ENCODE peak calls at places on chromosome 7, in four cellular contexts. N is GM12878, I is K562, P is HepG2. K is an unnamed sample.

GRCh38 chr7:36796850-36797618 is 72.7 kb upstream of the AOAH start:
- DNase-seq in N (no peak), I (no peak), P (peak; percentile 28), K (no peak)

GRCh38 chr7:73663033-73663432 is 4.6 kb upstream of the VPS37D start:
- DNase-seq in N (no peak), I (no peak), P (no peak), K (no peak)

GRCh38 chr7:722847-723246 is 3.7 kb upstream of the DNAAF5 start:
- DNase-seq in P (no peak), N (no peak), I (no peak), K (no peak)

GRCh38 chr7:156473476-156474240 is 166.9 kb upstream of the RNF32 start:
- DNase-seq in N (no peak), P (peak; percentile 25), I (peak; percentile 67), K (peak; percentile 53)

GRCh38 chr7:5767066-5767465 is 14.4 kb downstream of the RNF216 start:
- DNase-seq in P (no peak), N (no peak), I (no peak), K (no peak)

GRCh38 chr7:8387551-8388256 is 45.7 kb upstream of the NXPH1 start:
- DNase-seq in N (no peak), I (peak; percentile 40), P (no peak), K (no peak)

GRCh38 chr7:2734761-2735571 is 47.0 kb downstream of the AMZ1 start:
- DNase-seq in I (peak; percentile 49), P (no peak), N (no peak), K (peak; percentile 16)

GRCh38 chr7:98456851-98457250 is 56.0 kb upstream of the BAIAP2L1 start:
- DNase-seq in P (no peak), N (no peak), I (no peak), K (no peak)

GRCh38 chr7:159280008-159280407 is 135.3 kb upstream of the VIPR2 start:
- DNase-seq in I (no peak), P (no peak), N (no peak), K (no peak)

GRCh38 chr7:43698461-43699255 is 30.7 kb downstream of the COA1 start:
- DNase-seq in N (no peak), P (no peak), I (no peak), K (no peak)

GRCh38 chr7:1810961-1811849 is 141.1 kb downstream of the ELFN1 start:
- DNase-seq in I (no peak), N (no peak), P (no peak), K (no peak)

GRCh38 chr7:151342811-151343210 is 1.2 kb downstream of the NUB1 start:
- DNase-seq in P (no peak), N (no peak), I (no peak), K (no peak)

GRCh38 chr7:101933685-101934084 is 116.3 kb downstream of the CUX1 start:
- DNase-seq in N (peak; percentile 69), P (no peak), I (no peak), K (no peak)

GRCh38 chr7:22350466-22351328 is 6.3 kb downstream of the RAPGEF5 start:
- DNase-seq in I (peak; percentile 89), N (peak; percentile 46), P (peak; percentile 90), K (no peak)

GRCh38 chr7:151592868-151593486 is 73.3 kb upstream of the RHEB start:
- DNase-seq in I (no peak), P (no peak), N (no peak), K (no peak)

GRCh38 chr7:90816511-90817142 is 220.5 kb downstream of the CDK14 start:
- DNase-seq in I (no peak), N (peak; percentile 85), P (peak; percentile 2), K (no peak)

GRCh38 chr7:141685285-141686035 is 16.5 kb downstream of the DENND11 start:
- DNase-seq in I (no peak), N (no peak), P (no peak), K (no peak)

GRCh38 chr7:41207141-41207540 is 495.7 kb downstream of the INHBA start:
- DNase-seq in N (no peak), I (no peak), P (no peak), K (peak; percentile 45)

GRCh38 chr7:25820432-25821040 is 331.5 kb upstream of the NFE2L3 start:
- DNase-seq in N (no peak), I (peak; percentile 53), P (no peak), K (peak; percentile 40)

GRCh38 chr7:78198756-78199155 is 400.2 kb downstream of the PHTF2 start:
- DNase-seq in P (no peak), N (no peak), I (no peak), K (no peak)

GRCh38 chr7:107857541-107857912 is 33.5 kb upstream of the DLD start:
- DNase-seq in P (peak; percentile 53), N (no peak), I (no peak), K (no peak)

GRCh38 chr7:141478845-141479244 is 72.4 kb upstream of the AGK start:
- DNase-seq in I (no peak), P (no peak), N (no peak), K (no peak)

GRCh38 chr7:134720091-134720935 is 59.1 kb upstream of the CALD1 start:
- DNase-seq in P (no peak), I (no peak), N (no peak), K (no peak)

GRCh38 chr7:138285129-138285528 is 174.9 kb upstream of the TRIM24 start:
- DNase-seq in N (no peak), P (peak; percentile 40), I (no peak), K (no peak)

GRCh38 chr7:101622609-101623178 is 6.4 kb downstream of the MYL10 start:
- DNase-seq in P (no peak), N (no peak), I (no peak), K (no peak)

GRCh38 chr7:67758551-67758950 is 761.9 kb downstream of the TYW1 start:
- DNase-seq in I (no peak), N (no peak), P (no peak), K (no peak)

GRCh38 chr7:20577362-20578069 is 38.0 kb upstream of the ABCB5 start:
- DNase-seq in I (no peak), N (no peak), P (no peak), K (no peak)

GRCh38 chr7:39527296-39527695 is 38.9 kb upstream of the YAE1 start:
- DNase-seq in P (no peak), I (no peak), N (no peak), K (no peak)

GRCh38 chr7:12594122-12594897 is 23.8 kb downstream of the SCIN start:
- DNase-seq in P (no peak), N (no peak), I (no peak), K (no peak)

GRCh38 chr7:12866237-12866636 is 178.8 kb downstream of the ARL4A start:
- DNase-seq in I (peak; percentile 15), N (no peak), P (no peak), K (no peak)

GRCh38 chr7:111262293-111263116 is 171.6 kb downstream of the LRRN3 start:
- DNase-seq in N (no peak), I (no peak), P (peak; percentile 39), K (no peak)
- TF ChIP-seq TCF7 in N (no peak), I (no peak), P (no peak), K (no peak)

DNA sequence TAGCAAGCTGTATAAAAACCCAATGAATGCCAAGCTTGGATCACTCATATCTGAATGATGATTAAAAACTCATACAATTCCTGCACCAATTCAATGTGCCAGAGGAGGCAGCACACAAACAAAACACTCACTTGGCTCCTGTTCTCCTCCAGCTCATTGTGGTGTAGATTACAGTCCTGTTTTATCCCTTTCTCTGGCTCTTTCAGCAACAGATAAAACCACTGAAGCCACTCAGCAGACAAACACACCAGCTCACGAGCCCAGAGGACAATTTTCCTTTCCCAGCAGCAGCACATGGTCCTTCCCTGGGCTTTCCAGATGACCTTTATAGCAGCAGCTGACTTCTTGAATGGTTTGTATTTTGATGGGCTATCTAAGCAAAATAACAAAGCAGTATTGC is 107.3 kb upstream of the STARD3NL start:
- DNase-seq in I (peak; percentile 35), N (no peak), P (no peak), K (peak; percentile 25)
- TF ChIP-seq TCF7 in I (no peak), N (no peak), P (no peak), K (no peak)

DNA sequence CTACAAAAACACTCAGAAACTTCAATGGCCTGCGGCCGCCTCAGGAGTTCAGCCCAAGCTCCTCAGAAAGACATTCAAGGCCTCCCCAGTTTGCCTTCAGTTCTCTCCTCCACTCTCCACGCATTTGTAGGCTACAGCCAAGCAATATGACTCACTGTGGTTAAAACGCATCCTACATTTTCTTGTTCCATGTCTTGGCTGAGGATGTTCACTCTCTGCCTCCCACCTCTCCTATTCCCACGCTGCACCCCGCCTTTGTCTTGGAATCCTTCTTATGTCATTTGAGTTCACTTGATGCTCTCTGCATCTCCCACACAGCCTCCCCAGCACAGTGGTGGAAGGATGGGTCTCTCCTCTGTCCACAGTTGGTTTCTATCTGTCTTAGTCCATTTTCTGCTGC is 184.8 kb downstream of the NPSR1 start:
- DNase-seq in N (no peak), P (no peak), I (no peak), K (no peak)
- TF ChIP-seq TCF7 in N (no peak), P (no peak), I (no peak), K (no peak)

GRCh38 chr7:127253289-127254162 is 785 bp upstream of the GRM8 start:
- DNase-seq in P (peak; percentile 8), N (no peak), I (peak; percentile 85), K (peak; percentile 81)

GRCh38 chr7:127252380-127252718 is 392 bp downstream of the GRM8 start:
- DNase-seq in P (no peak), N (no peak), I (no peak), K (peak; percentile 17)

GRCh38 chr7:127256326-127256725 is 3.6 kb upstream of the GRM8 start:
- DNase-seq in I (no peak), P (no peak), N (no peak), K (no peak)

GRCh38 chr7:127252736-127253288 is at the start of gene GRM8:
- DNase-seq in P (peak; percentile 9), I (peak; percentile 66), N (no peak), K (peak; percentile 80)

GRCh38 chr7:127254163-127254684 is 1.5 kb upstream of the GRM8 start:
- DNase-seq in I (no peak), P (no peak), N (no peak), K (no peak)
- TF ChIP-seq TCF7 in I (no peak), P (no peak), N (no peak), K (no peak)

DNA sequence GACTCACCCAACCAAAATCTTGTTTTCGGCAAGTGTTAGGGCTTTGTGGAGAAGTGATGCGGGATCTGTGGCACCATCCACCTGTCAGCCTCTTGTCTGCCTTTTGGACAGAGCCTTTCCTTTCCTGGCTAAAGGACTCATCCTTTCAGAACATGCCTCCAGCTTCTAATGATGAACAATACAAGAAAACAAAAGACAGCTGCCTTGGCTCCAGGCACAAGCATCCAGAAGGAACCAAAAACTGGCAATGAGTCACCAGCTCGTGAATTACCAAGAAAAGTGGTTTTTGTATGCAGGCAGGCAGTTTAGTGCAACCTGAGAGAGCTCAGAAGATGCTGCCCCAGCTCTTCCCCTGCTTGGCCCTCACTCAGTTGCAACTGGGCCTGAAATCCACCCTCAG is 84.6 kb upstream of the NAMPT start:
- DNase-seq in N (no peak), P (no peak), I (no peak), K (no peak)
- TF ChIP-seq TCF7 in N (no peak), P (no peak), I (no peak), K (no peak)